ENCODE peak calls at places on chromosomes 6 and 20, in four cellular contexts. One of them, this sample, is unnamed.

GRCh38 chr20:63167026-63167917 is 48.7 kb downstream of the YTHDF1 start:
- DNase-seq in H1: no peak
- DNase-seq in K562: no peak
- DNase-seq in WTC11: no peak
- DNase-seq in this sample: peak

GRCh38 chr6:10951675-10952282 is 64.9 kb downstream of the SYCP2L start:
- DNase-seq in WTC11: no peak
- DNase-seq in H1: no peak
- DNase-seq in K562: peak
- DNase-seq in this sample: peak

GRCh38 chr20:53149184-53149651 is 177.1 kb downstream of the TSHZ2 start:
- DNase-seq in WTC11: no peak
- DNase-seq in K562: no peak
- DNase-seq in H1: no peak
- DNase-seq in this sample: no peak

GRCh38 chr20:32516985-32517873 is 67.9 kb downstream of the NOL4L start:
- DNase-seq in H1: no peak
- DNase-seq in K562: no peak
- DNase-seq in WTC11: no peak
- DNase-seq in this sample: peak

GRCh38 chr6:139888691-139889122 is 514.3 kb upstream of the CITED2 start:
- DNase-seq in WTC11: peak
- DNase-seq in H1: peak
- DNase-seq in K562: no peak
- DNase-seq in this sample: peak

GRCh38 chr20:31604567-31605030 is 490 bp upstream of the ID1 start:
- DNase-seq in WTC11: no peak
- DNase-seq in K562: no peak
- DNase-seq in H1: no peak
- DNase-seq in this sample: peak

GRCh38 chr6:70215460-70215859 is 87.4 kb downstream of the COL9A1 start:
- DNase-seq in K562: no peak
- DNase-seq in H1: no peak
- DNase-seq in WTC11: no peak
- DNase-seq in this sample: no peak

GRCh38 chr20:34512955-34513419 is 3.2 kb upstream of the DYNLRB1 start:
- DNase-seq in WTC11: no peak
- DNase-seq in H1: no peak
- DNase-seq in K562: no peak
- DNase-seq in this sample: no peak

GRCh38 chr6:166087848-166088247 is 79.8 kb downstream of the TBXT start:
- DNase-seq in WTC11: no peak
- DNase-seq in K562: no peak
- DNase-seq in H1: no peak
- DNase-seq in this sample: no peak

GRCh38 chr6:27332692-27333641 is 20.9 kb upstream of the POM121L2 start:
- DNase-seq in WTC11: peak
- DNase-seq in H1: peak
- DNase-seq in K562: peak
- DNase-seq in this sample: peak

GRCh38 chr20:62608218-62608565 is 34.1 kb upstream of the SLCO4A1 start:
- DNase-seq in WTC11: no peak
- DNase-seq in K562: no peak
- DNase-seq in H1: no peak
- DNase-seq in this sample: no peak

GRCh38 chr6:1311400-1312192 is at the start of gene FOXQ1:
- DNase-seq in H1: no peak
- DNase-seq in K562: no peak
- DNase-seq in WTC11: peak
- DNase-seq in this sample: peak

GRCh38 chr6:119467478-119468081 is 118.0 kb upstream of the MAN1A1 start:
- DNase-seq in WTC11: no peak
- DNase-seq in H1: no peak
- DNase-seq in K562: no peak
- DNase-seq in this sample: no peak

GRCh38 chr6:138454976-138455706 is 44.2 kb downstream of the NHSL1 start:
- DNase-seq in K562: peak
- DNase-seq in H1: no peak
- DNase-seq in WTC11: peak
- DNase-seq in this sample: no peak

GRCh38 chr20:3846740-3847418 is at the start of gene MAVS:
- DNase-seq in H1: peak
- DNase-seq in WTC11: peak
- DNase-seq in K562: peak
- DNase-seq in this sample: peak

GRCh38 chr20:31496761-31497295 is 17.4 kb upstream of the HM13 start:
- DNase-seq in H1: no peak
- DNase-seq in K562: no peak
- DNase-seq in WTC11: no peak
- DNase-seq in this sample: no peak

GRCh38 chr20:4953881-4954280 is 47.4 kb downstream of the SLC23A2 start:
- DNase-seq in WTC11: no peak
- DNase-seq in K562: no peak
- DNase-seq in H1: no peak
- DNase-seq in this sample: no peak

GRCh38 chr6:72832271-72832670 is 210.4 kb downstream of the KCNQ5 start:
- DNase-seq in WTC11: no peak
- DNase-seq in K562: no peak
- DNase-seq in H1: no peak
- DNase-seq in this sample: no peak

GRCh38 chr6:112223070-112223861 is 31.1 kb downstream of the LAMA4 start:
- DNase-seq in WTC11: no peak
- DNase-seq in H1: no peak
- DNase-seq in K562: no peak
- DNase-seq in this sample: no peak

GRCh38 chr20:8148501-8148900 is 16.4 kb downstream of the PLCB1 start:
- DNase-seq in WTC11: no peak
- DNase-seq in H1: no peak
- DNase-seq in K562: no peak
- DNase-seq in this sample: no peak

GRCh38 chr6:25714765-25715164 is 39.8 kb upstream of the SLC17A4 start:
- DNase-seq in H1: no peak
- DNase-seq in WTC11: no peak
- DNase-seq in K562: no peak
- DNase-seq in this sample: no peak

GRCh38 chr6:116512155-116512559 is 718 bp downstream of the CALHM5 start:
- DNase-seq in WTC11: no peak
- DNase-seq in K562: no peak
- DNase-seq in H1: no peak
- DNase-seq in this sample: no peak

GRCh38 chr6:27894839-27895762 is 17.1 kb downstream of the OR2B2 start:
- DNase-seq in WTC11: no peak
- DNase-seq in K562: peak
- DNase-seq in H1: no peak
- DNase-seq in this sample: peak

GRCh38 chr6:43188426-43188825 is 6.4 kb downstream of the CUL9 start:
- DNase-seq in K562: no peak
- DNase-seq in H1: no peak
- DNase-seq in WTC11: peak
- DNase-seq in this sample: no peak

DNA sequence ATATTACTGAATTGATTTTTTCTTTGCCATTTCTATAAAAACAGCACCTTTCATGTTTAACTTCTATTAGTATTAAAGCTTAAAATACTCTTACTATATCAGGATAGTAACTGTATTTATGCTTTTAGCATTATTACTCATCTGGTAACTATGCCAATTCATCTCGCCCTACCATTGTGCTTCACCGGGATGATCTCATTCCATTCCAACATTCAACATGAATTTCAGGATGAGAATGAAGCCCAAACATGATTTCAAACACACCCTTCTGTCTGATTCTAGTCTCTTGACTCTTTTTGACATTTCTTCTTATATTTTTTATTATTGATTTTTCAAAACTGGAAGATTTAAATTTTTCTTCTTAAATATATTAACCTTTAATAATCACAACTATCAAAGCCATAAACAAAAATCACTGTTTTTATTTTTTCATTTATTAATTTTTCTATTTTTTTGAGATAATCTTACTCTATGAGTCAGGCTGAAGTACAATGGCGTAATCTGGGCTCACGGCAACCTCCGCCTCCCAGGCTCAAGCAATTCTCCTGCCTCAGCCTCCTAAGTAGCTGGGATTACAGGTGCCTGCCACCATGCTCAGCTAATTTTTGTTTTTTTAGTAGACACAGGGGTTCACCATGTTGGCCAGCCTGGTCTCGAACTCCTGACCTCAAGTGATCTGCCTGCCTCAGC is 46.7 kb downstream of the GJA1 start:
- DNase-seq in H1: no peak
- DNase-seq in WTC11: no peak
- DNase-seq in K562: no peak
- DNase-seq in this sample: no peak
- TF ChIP-seq CREB1 in H1: no peak
- TF ChIP-seq CREB1 in WTC11: no peak
- TF ChIP-seq CREB1 in K562: no peak
- TF ChIP-seq CREB1 in this sample: no peak

GRCh38 chr6:169933839-169934698 is 182.6 kb downstream of the ERMARD start:
- DNase-seq in K562: no peak
- DNase-seq in H1: no peak
- DNase-seq in WTC11: no peak
- DNase-seq in this sample: no peak
- TF ChIP-seq CREB1 in K562: no peak
- TF ChIP-seq CREB1 in H1: no peak
- TF ChIP-seq CREB1 in WTC11: no peak
- TF ChIP-seq CREB1 in this sample: no peak

GRCh38 chr6:128492386-128492785 is 28.0 kb downstream of the PTPRK start:
- DNase-seq in H1: no peak
- DNase-seq in WTC11: no peak
- DNase-seq in K562: no peak
- DNase-seq in this sample: no peak
- TF ChIP-seq CREB1 in H1: no peak
- TF ChIP-seq CREB1 in WTC11: no peak
- TF ChIP-seq CREB1 in K562: no peak
- TF ChIP-seq CREB1 in this sample: no peak

DNA sequence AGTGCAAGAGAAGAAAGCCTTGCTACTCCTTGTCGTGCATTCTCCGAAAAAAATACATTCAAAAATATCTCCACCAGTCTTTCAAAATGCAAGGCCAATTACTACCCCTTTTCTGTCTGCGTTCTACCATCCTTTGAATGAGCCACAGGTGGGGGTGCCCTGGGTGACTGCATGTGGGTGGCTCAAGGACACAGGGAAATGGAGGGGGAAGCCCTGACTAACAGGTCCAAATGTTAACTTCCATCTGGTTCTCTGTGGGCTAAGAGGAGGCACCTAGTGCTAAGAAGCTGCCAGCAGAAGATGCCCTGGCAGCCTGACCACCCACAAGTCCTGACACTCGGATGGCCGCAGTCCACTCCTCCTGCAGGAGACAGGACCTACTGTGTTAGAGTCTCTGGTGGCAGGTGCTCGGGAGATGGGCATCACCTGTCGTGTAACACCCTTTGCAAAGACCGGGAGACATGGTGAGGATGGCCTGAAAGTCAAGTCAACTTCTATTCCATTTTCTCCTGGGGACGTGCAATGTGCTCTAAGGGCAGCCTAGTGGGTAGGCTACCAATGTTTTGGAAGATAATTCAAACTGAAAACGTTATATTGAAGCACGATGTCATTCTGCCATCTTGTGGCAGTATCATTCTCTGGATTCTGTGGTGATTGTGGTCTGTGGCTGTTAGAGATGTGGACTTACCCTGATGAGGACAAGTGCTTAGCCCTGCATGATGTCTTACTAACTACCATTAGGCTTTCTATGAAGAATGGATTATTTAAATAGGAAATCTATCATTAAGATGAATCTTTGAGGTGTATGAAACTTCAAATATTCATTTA is 27.4 kb upstream of the IGF2R start:
- DNase-seq in K562: peak
- DNase-seq in WTC11: no peak
- DNase-seq in H1: no peak
- DNase-seq in this sample: peak
- TF ChIP-seq CREB1 in K562: no peak
- TF ChIP-seq CREB1 in WTC11: no peak
- TF ChIP-seq CREB1 in H1: no peak
- TF ChIP-seq CREB1 in this sample: no peak

GRCh38 chr20:37421988-37422387 is 76.0 kb downstream of the SRC start:
- DNase-seq in K562: no peak
- DNase-seq in H1: no peak
- DNase-seq in WTC11: no peak
- DNase-seq in this sample: no peak
- TF ChIP-seq CREB1 in K562: no peak
- TF ChIP-seq CREB1 in H1: no peak
- TF ChIP-seq CREB1 in WTC11: no peak
- TF ChIP-seq CREB1 in this sample: no peak

GRCh38 chr6:129398764-129399163 is 311.2 kb downstream of the ARHGAP18 start:
- DNase-seq in K562: no peak
- DNase-seq in H1: no peak
- DNase-seq in WTC11: no peak
- DNase-seq in this sample: no peak

GRCh38 chr6:129390900-129391299 is 319.1 kb downstream of the ARHGAP18 start:
- DNase-seq in K562: no peak
- DNase-seq in WTC11: no peak
- DNase-seq in H1: no peak
- DNase-seq in this sample: no peak

GRCh38 chr6:129393659-129394058 is 316.3 kb downstream of the ARHGAP18 start:
- DNase-seq in H1: no peak
- DNase-seq in K562: no peak
- DNase-seq in WTC11: no peak
- DNase-seq in this sample: no peak
- TF ChIP-seq CREB1 in H1: no peak
- TF ChIP-seq CREB1 in K562: no peak
- TF ChIP-seq CREB1 in WTC11: no peak
- TF ChIP-seq CREB1 in this sample: no peak

GRCh38 chr20:21526776-21527175 is 12.9 kb upstream of the NKX2-2 start:
- DNase-seq in K562: no peak
- DNase-seq in WTC11: no peak
- DNase-seq in H1: no peak
- DNase-seq in this sample: no peak

GRCh38 chr20:21523895-21524294 is 10.0 kb upstream of the NKX2-2 start:
- DNase-seq in H1: no peak
- DNase-seq in K562: no peak
- DNase-seq in WTC11: no peak
- DNase-seq in this sample: no peak

GRCh38 chr20:21529863-21530262 is 16.0 kb upstream of the NKX2-2 start:
- DNase-seq in WTC11: no peak
- DNase-seq in K562: no peak
- DNase-seq in H1: no peak
- DNase-seq in this sample: peak

GRCh38 chr20:21527908-21528307 is 14.0 kb upstream of the NKX2-2 start:
- DNase-seq in K562: no peak
- DNase-seq in H1: no peak
- DNase-seq in WTC11: no peak
- DNase-seq in this sample: no peak

DNA sequence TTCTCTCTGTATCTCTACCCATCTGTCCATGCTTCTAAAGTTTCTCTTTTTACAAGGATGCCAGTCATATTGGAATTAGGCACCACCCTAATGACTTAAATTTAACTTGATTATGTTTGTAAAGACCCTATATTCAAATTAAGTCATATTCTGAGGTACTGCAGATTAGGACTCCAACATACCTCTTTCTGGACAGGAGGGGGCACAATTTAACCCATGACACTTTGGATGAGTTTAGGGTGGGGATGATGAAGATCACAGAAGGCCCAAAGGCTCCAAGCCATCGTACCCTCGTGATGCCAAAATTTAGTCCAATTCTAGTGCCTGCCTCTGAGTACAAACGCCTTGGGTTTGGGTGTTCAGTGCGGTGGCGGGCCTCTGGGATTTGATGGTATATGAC is 15.0 kb upstream of the NKX2-2 start:
- DNase-seq in K562: no peak
- DNase-seq in WTC11: no peak
- DNase-seq in H1: no peak
- DNase-seq in this sample: peak
- TF ChIP-seq CREB1 in K562: no peak
- TF ChIP-seq CREB1 in WTC11: no peak
- TF ChIP-seq CREB1 in H1: no peak
- TF ChIP-seq CREB1 in this sample: no peak